ENCODE peak calls at places on chromosomes 12 and 14, in nine cellular contexts. H, P, F, Q, W, N, T, I and Z are unnamed samples. For H3K36me3, the result is how much of the 10 kb centered on the place peaks cover.

GRCh38 chr14:102314242-102315011 is 5.1 kb upstream of the ZNF839 start:
- DNase-seq in H (peak), P (peak), F (peak), Q (peak), W (peak), N (peak), T (peak), I (peak), Z (no peak)

GRCh38 chr12:89710873-89711179 is 2.2 kb upstream of the ATP2B1 start:
- DNase-seq in H (no peak), P (no peak), F (no peak), Q (no peak), W (no peak), N (no peak), T (no peak), I (no peak), Z (no peak)

GRCh38 chr12:5305425-5305824 is 126.5 kb upstream of the NTF3 start:
- DNase-seq in H (no peak), P (no peak), F (no peak), Q (no peak), W (no peak), N (no peak), T (no peak), I (no peak), Z (no peak)

GRCh38 chr12:101570022-101570421 is 24.7 kb upstream of the MYBPC1 start:
- DNase-seq in H (no peak), P (peak), F (no peak), Q (no peak), W (no peak), N (no peak), T (no peak), I (no peak), Z (no peak)

GRCh38 chr12:100661300-100661951 is 87.9 kb downstream of the GAS2L3 start:
- DNase-seq in H (peak), P (peak), F (no peak), Q (no peak), W (no peak), N (no peak), T (no peak), I (no peak), Z (no peak)

GRCh38 chr14:61528591-61529021 is 166.7 kb upstream of the HIF1A start:
- DNase-seq in H (no peak), P (peak), F (no peak), Q (no peak), W (no peak), N (no peak), T (no peak), I (no peak), Z (peak)

GRCh38 chr14:91985008-91985407 is 37.5 kb upstream of the FBLN5 start:
- DNase-seq in H (no peak), P (peak), F (no peak), Q (no peak), W (no peak), N (no peak), T (no peak), I (no peak), Z (no peak)

GRCh38 chr14:36279306-36280244 is 40.9 kb downstream of the MBIP start:
- DNase-seq in H (no peak), P (no peak), F (no peak), Q (no peak), W (no peak), N (no peak), T (no peak), I (no peak), Z (no peak)

GRCh38 chr12:50925342-50925651 is 27.0 kb upstream of the HIGD1C start:
- DNase-seq in H (no peak), P (no peak), F (no peak), Q (no peak), W (no peak), N (no peak), T (no peak), I (no peak), Z (no peak)

GRCh38 chr14:62711351-62712023 is 333.8 kb downstream of the KCNH5 start:
- DNase-seq in H (no peak), P (no peak), F (no peak), Q (no peak), W (no peak), N (no peak), T (no peak), I (no peak), Z (no peak)

GRCh38 chr12:1533602-1534304 is 60.6 kb downstream of the FBXL14 start:
- DNase-seq in H (peak), P (peak), F (no peak), Q (peak), W (no peak), N (no peak), T (no peak), I (no peak), Z (no peak)

GRCh38 chr12:50401383-50402155 is 884 bp downstream of the LARP4 start:
- DNase-seq in H (no peak), P (peak), F (peak), Q (no peak), W (peak), N (no peak), T (peak), I (no peak), Z (no peak)

GRCh38 chr12:11705010-11705409 is 55.5 kb downstream of the ETV6 start:
- DNase-seq in H (no peak), P (peak), F (peak), Q (no peak), W (no peak), N (no peak), T (no peak), I (no peak), Z (peak)

GRCh38 chr12:96434107-96434506 is 33.9 kb upstream of the CDK17 start:
- DNase-seq in H (peak), P (peak), F (no peak), Q (no peak), W (no peak), N (no peak), T (no peak), I (no peak), Z (no peak)

GRCh38 chr14:105047283-105048016 is 17.8 kb downstream of the GPR132 start:
- DNase-seq in H (no peak), P (no peak), F (peak), Q (no peak), W (no peak), N (no peak), T (no peak), I (no peak), Z (no peak)

GRCh38 chr12:42981379-42981778 is 391.8 kb upstream of the PRICKLE1 start:
- DNase-seq in H (no peak), P (peak), F (no peak), Q (no peak), W (no peak), N (no peak), T (no peak), I (no peak), Z (no peak)

GRCh38 chr14:59343585-59343984 is 121.6 kb downstream of the GPR135 start:
- DNase-seq in H (no peak), P (no peak), F (no peak), Q (no peak), W (no peak), N (peak), T (no peak), I (no peak), Z (no peak)

GRCh38 chr12:52274521-52274920 is at the start of gene KRT86:
- DNase-seq in H (no peak), P (no peak), F (no peak), Q (no peak), W (no peak), N (no peak), T (peak), I (no peak), Z (no peak)

GRCh38 chr12:67647251-67647546 is 1.3 kb upstream of the DYRK2 start:
- DNase-seq in H (no peak), P (no peak), F (no peak), Q (no peak), W (no peak), N (peak), T (no peak), I (no peak), Z (no peak)

GRCh38 chr14:35963209-35963608 is 137.1 kb downstream of the BRMS1L start:
- DNase-seq in H (no peak), P (no peak), F (no peak), Q (no peak), W (no peak), N (no peak), T (no peak), I (peak), Z (no peak)

GRCh38 chr14:100827751-100828447 is 2.0 kb downstream of the MEG3 start:
- DNase-seq in H (no peak), P (peak), F (peak), Q (no peak), W (no peak), N (no peak), T (no peak), I (no peak), Z (no peak)

GRCh38 chr12:15910468-15910863 is 666 bp upstream of the DERA start:
- DNase-seq in H (no peak), P (no peak), F (no peak), Q (no peak), W (no peak), N (no peak), T (no peak), I (no peak), Z (no peak)

GRCh38 chr14:65940056-65940735 is 527.7 kb downstream of the FUT8 start:
- DNase-seq in H (no peak), P (no peak), F (no peak), Q (no peak), W (no peak), N (no peak), T (no peak), I (peak), Z (no peak)

GRCh38 chr14:30214456-30215090 is 286.9 kb upstream of the PRKD1 start:
- DNase-seq in H (no peak), P (peak), F (peak), Q (no peak), W (no peak), N (no peak), T (no peak), I (peak), Z (no peak)

GRCh38 chr14:103541944-103542544 is 13.0 kb downstream of the TRMT61A start:
- DNase-seq in H (peak), P (no peak), F (no peak), Q (no peak), W (no peak), N (peak), T (no peak), I (no peak), Z (no peak)
- TF ChIP-seq CTCF in H (no peak), P (no peak), F (no peak), Q (no peak), W (no peak), N (no peak), T (no peak), I (no peak), Z (no peak)

GRCh38 chr12:131738196-131738595 is 27.3 kb downstream of the SFSWAP start:
- DNase-seq in H (no peak), P (no peak), F (no peak), Q (no peak), W (no peak), N (no peak), T (no peak), I (no peak), Z (no peak)
- H3K36me3 ChIP-seq in H (under half), P (under half), F (half or more), Q (under half), W (under half), N (half or more), T (half or more), I (under half), Z (under half)

GRCh38 chr12:53983580-53984572 is 1.1 kb upstream of the HOXC10 start:
- DNase-seq in H (no peak), P (no peak), F (no peak), Q (no peak), W (no peak), N (peak), T (no peak), I (no peak), Z (no peak)

GRCh38 chr12:53986686-53987180 is 1.8 kb downstream of the HOXC10 start:
- DNase-seq in H (no peak), P (no peak), F (no peak), Q (no peak), W (no peak), N (no peak), T (no peak), I (no peak), Z (no peak)

GRCh38 chr12:53984901-53985357 is at the start of gene HOXC10:
- DNase-seq in H (peak), P (peak), F (peak), Q (peak), W (no peak), N (peak), T (peak), I (peak), Z (no peak)

GRCh38 chr12:53985900-53986685 is 1.1 kb downstream of the HOXC10 start:
- DNase-seq in H (no peak), P (no peak), F (no peak), Q (no peak), W (no peak), N (peak), T (no peak), I (no peak), Z (no peak)

GRCh38 chr12:53985358-53985899 is 483 bp downstream of the HOXC10 start:
- DNase-seq in H (no peak), P (no peak), F (no peak), Q (no peak), W (no peak), N (peak), T (no peak), I (no peak), Z (no peak)
- TF ChIP-seq CTCF in H (no peak), P (no peak), F (no peak), Q (no peak), W (no peak), N (no peak), T (no peak), I (no peak), Z (peak)

DNA sequence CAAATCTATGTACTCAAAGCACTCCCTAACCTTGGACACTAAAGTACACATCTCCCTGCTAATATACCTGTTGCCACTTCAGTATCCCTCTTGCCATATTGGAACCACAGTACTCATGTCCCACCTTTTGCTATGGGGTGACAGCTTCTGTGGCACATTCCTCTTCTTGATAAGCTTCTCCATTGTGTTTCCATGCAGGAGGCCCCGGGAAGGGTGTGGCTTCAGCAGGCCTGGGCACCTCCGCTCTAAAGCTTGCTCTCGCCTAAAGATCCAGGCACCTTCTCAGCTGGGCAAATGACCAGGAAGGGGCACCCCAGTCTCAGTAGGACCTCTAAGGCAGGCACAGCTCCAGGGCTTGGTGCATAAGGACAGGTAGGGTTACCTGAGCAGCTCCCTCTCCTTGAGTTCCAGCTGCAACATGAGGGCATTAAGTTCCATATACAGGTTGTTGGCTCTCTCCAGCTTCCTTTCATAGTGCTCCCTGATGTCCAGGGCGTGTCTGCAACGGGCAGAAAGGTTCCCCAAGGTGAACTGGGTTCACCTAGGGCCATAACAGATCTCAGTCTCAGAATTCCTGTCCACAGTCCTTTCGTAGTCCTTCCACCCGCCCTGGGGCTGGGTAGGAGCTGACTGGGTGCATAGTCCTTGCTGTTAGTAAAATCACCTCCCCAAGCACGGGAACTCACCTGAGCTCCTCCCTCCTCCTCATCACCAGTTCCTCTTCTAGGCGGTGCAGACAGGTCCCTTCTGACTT is 15.9 kb downstream of the MAP3K12 start:
- DNase-seq in H (no peak), P (no peak), F (no peak), Q (no peak), W (peak), N (no peak), T (no peak), I (no peak), Z (no peak)
- H3K36me3 ChIP-seq in H (half or more), P (under half), F (half or more), Q (under half), W (under half), N (half or more), T (half or more), I (under half), Z (under half)

GRCh38 chr14:38737657-38738056 is 365.4 kb downstream of the SEC23A start:
- DNase-seq in H (no peak), P (no peak), F (no peak), Q (no peak), W (no peak), N (no peak), T (no peak), I (no peak), Z (no peak)
- TF ChIP-seq CTCF in H (no peak), P (no peak), F (no peak), Q (no peak), W (no peak), N (no peak), T (no peak), I (no peak), Z (no peak)

GRCh38 chr12:110667671-110668070 is 21.2 kb downstream of the HVCN1 start:
- DNase-seq in H (no peak), P (no peak), F (no peak), Q (no peak), W (no peak), N (no peak), T (no peak), I (no peak), Z (no peak)

GRCh38 chr12:110669193-110669502 is 19.8 kb downstream of the HVCN1 start:
- DNase-seq in H (peak), P (no peak), F (no peak), Q (no peak), W (no peak), N (no peak), T (no peak), I (no peak), Z (no peak)

GRCh38 chr12:110670161-110670701 is 18.7 kb downstream of the HVCN1 start:
- DNase-seq in H (peak), P (no peak), F (no peak), Q (no peak), W (no peak), N (no peak), T (no peak), I (no peak), Z (no peak)

GRCh38 chr12:110666892-110667291 is 22.0 kb downstream of the HVCN1 start:
- DNase-seq in H (no peak), P (no peak), F (no peak), Q (no peak), W (no peak), N (no peak), T (no peak), I (no peak), Z (no peak)

DNA sequence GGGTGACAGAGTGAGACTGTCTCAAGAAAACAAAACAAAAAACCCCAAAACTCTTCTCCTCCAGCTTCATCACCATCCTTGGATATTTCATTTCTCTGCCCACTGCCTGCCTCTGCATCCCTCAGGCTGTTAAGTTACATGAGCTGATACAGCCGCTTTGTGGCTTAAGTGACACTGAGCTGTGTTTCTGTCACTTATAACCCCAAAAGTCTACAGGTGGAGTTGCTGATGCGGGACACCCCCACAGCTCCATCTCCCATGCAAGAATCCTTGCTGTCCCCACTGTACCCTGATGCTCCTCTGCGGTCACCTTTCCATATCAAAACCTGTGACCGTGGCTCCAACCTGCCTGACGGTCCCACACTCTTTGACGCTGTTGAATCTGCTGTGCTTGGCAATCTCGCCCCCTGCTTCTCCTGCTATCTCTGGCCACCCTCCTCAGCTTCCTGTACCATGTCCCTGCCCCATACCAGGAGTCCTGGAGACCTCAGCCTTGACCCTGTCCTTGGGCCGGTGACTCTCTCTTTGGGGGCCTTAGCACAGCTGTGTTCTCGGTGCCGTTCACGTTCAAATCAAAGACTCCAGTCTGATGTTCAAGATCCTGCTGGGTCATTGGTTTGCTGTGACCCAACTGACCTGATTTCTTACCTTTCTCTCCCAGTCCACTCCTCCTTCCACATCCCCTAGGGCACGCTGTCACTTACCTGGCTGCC is 20.3 kb downstream of the HVCN1 start:
- DNase-seq in H (peak), P (no peak), F (no peak), Q (no peak), W (no peak), N (no peak), T (no peak), I (no peak), Z (no peak)
- H3K36me3 ChIP-seq in H (under half), P (under half), F (under half), Q (under half), W (under half), N (under half), T (under half), I (under half), Z (under half)

DNA sequence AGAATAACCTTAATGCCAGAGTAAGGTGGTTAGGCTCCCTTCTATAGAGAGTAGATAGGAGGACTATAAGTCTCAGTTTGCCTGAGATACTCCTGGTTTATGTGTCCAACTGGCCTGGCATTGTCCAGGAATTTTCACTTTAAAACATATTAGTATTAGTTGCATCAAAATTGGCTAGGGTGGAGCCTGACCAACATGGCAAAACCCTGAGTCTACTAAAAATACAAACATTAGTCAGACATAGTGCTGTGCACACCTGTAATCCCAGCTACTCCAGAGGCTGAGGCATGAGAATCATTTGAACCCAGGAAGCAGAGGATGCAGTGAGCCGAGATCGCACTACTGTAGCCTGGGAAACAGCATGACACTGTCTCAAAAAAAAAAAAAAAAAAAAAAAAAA is 11.9 kb downstream of the WDHD1 start:
- DNase-seq in H (no peak), P (no peak), F (no peak), Q (no peak), W (no peak), N (no peak), T (no peak), I (no peak), Z (no peak)
- TF ChIP-seq CTCF in H (no peak), P (no peak), F (no peak), Q (no peak), W (no peak), N (no peak), T (no peak), I (no peak), Z (no peak)

DNA sequence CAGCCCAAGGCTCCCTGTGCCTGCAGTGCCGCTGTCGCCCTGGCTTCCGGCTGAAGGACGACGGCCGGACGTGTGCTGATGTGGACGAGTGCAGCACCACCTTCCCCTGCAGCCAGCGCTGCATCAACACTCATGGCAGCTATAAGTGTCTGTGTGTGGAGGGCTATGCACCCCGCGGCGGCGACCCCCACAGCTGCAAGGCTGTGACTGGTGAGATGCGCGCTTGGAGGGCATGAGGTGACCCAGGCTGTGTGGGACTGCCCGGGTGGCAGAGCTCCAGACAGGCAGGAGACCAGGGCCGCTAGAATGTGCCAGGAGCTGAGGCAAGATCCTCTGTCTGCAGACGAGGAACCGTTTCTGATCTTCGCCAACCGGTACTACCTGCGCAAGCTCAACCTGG is 19.6 kb upstream of the NXPH4 start:
- DNase-seq in H (no peak), P (no peak), F (no peak), Q (no peak), W (no peak), N (no peak), T (no peak), I (no peak), Z (no peak)
- H3K36me3 ChIP-seq in H (under half), P (under half), F (half or more), Q (under half), W (half or more), N (half or more), T (half or more), I (under half), Z (under half)

GRCh38 chr14:99519347-99519881 is 38.2 kb downstream of the CCNK start:
- DNase-seq in H (no peak), P (no peak), F (peak), Q (no peak), W (no peak), N (peak), T (no peak), I (no peak), Z (no peak)

GRCh38 chr14:99520571-99521081 is 39.4 kb downstream of the CCNK start:
- DNase-seq in H (no peak), P (no peak), F (no peak), Q (no peak), W (no peak), N (peak), T (no peak), I (no peak), Z (no peak)

GRCh38 chr14:99521176-99522024 is 40.2 kb downstream of the CCNK start:
- DNase-seq in H (no peak), P (no peak), F (no peak), Q (no peak), W (no peak), N (no peak), T (no peak), I (no peak), Z (no peak)

GRCh38 chr14:99518441-99519346 is 37.5 kb downstream of the CCNK start:
- DNase-seq in H (peak), P (no peak), F (peak), Q (peak), W (peak), N (peak), T (no peak), I (peak), Z (peak)

GRCh38 chr14:99519931-99520421 is 38.8 kb downstream of the CCNK start:
- DNase-seq in H (no peak), P (no peak), F (no peak), Q (no peak), W (no peak), N (peak), T (no peak), I (no peak), Z (no peak)
- TF ChIP-seq CTCF in H (no peak), P (no peak), F (no peak), Q (no peak), W (no peak), N (no peak), T (no peak), I (no peak), Z (no peak)